ENCODE peak calls at places on chromosomes 1 and 21, in ten cellular contexts. Z is HFFc6; Y is psoas muscle; X is ovary; N is HL-60; B is B cell; W is CD8-positive, alpha-beta T cell; V is astrocyte; L is fibroblast of lung; R is GM20000. E is an unnamed sample.

GRCh38 chr1:28506907-28507246 is 1.0 kb downstream of the RCC1 start:
- DNase-seq in Z (no peak), Y (no peak), X (no peak), N (no peak), B (no peak), W (no peak), V (no peak), L (no peak), R (no peak), E (no peak)

GRCh38 chr1:9302745-9303524 is 10.2 kb downstream of the SPSB1 start:
- DNase-seq in Z (peak), Y (peak), X (no peak), N (no peak), B (no peak), W (no peak), V (peak), L (peak), R (no peak), E (no peak)

GRCh38 chr1:235866207-235866912 is at the start of gene LYST:
- DNase-seq in Z (peak), Y (peak), X (peak), N (peak), B (peak), W (peak), V (no peak), L (peak), R (peak), E (peak)

GRCh38 chr1:109257682-109258421 is 8.5 kb downstream of the CELSR2 start:
- DNase-seq in Z (no peak), Y (no peak), X (no peak), N (no peak), B (no peak), W (no peak), V (no peak), L (no peak), R (no peak), E (no peak)

GRCh38 chr21:15400905-15401304 is 328.9 kb upstream of the USP25 start:
- DNase-seq in Z (no peak), Y (no peak), X (no peak), N (no peak), B (no peak), W (no peak), V (no peak), L (peak), R (no peak), E (no peak)

GRCh38 chr1:96978867-96979266 is 257.3 kb downstream of the PTBP2 start:
- DNase-seq in Z (no peak), Y (no peak), X (no peak), N (no peak), B (no peak), W (no peak), V (no peak), L (no peak), R (no peak), E (no peak)

GRCh38 chr1:22470227-22470626 is 18.6 kb downstream of the ZBTB40 start:
- DNase-seq in Z (no peak), Y (no peak), X (no peak), N (no peak), B (no peak), W (no peak), V (no peak), L (peak), R (no peak), E (no peak)

GRCh38 chr1:220825819-220826551 is 39.3 kb downstream of the MTARC1 start:
- DNase-seq in Z (no peak), Y (no peak), X (no peak), N (no peak), B (no peak), W (no peak), V (no peak), L (no peak), R (no peak), E (no peak)

GRCh38 chr1:99829269-99829668 is 20.9 kb upstream of the AGL start:
- DNase-seq in Z (no peak), Y (no peak), X (no peak), N (no peak), B (no peak), W (no peak), V (no peak), L (no peak), R (no peak), E (no peak)

GRCh38 chr1:42586016-42586415 is 72.2 kb upstream of the PPIH start:
- DNase-seq in Z (no peak), Y (no peak), X (no peak), N (no peak), B (no peak), W (no peak), V (no peak), L (no peak), R (no peak), E (no peak)

GRCh38 chr1:2046225-2046917 is 3.8 kb upstream of the PRKCZ start:
- DNase-seq in Z (no peak), Y (no peak), X (no peak), N (peak), B (peak), W (peak), V (no peak), L (peak), R (peak), E (peak)
- TF ChIP-seq CTCF in Z (peak), Y (peak), X (no peak), N (peak), B (peak), W (no peak), V (peak), L (peak), R (peak), E (peak)

GRCh38 chr1:171485375-171486047 is at the start of gene PRRC2C:
- DNase-seq in Z (peak), Y (peak), X (peak), N (peak), B (peak), W (peak), V (peak), L (peak), R (peak), E (peak)
- TF ChIP-seq CTCF in Z (peak), Y (peak), X (peak), N (peak), B (peak), W (peak), V (peak), L (peak), R (peak), E (peak)

DNA sequence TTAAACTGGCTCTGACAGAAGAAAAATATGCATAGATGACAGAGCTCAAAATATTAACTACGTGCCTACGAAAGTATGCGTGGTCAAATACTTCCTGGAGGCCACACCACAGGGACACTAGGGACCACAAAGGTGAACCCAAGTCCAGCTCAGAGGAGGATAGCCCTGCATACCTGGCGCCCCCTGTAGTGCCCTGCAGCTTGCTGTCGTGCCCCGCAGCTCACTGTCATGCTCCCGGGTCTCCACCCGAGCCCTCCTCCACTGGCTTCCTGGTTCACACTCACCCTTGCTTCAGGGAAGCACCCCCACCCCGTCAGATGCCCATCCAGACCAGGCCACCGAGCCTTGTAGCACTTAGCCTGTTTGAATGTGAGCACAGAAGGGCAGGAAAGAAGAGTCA is 16.7 kb upstream of the NADK start:
- DNase-seq in Z (no peak), Y (no peak), X (no peak), N (no peak), B (no peak), W (no peak), V (no peak), L (no peak), R (no peak), E (no peak)
- TF ChIP-seq CTCF in Z (no peak), Y (no peak), X (no peak), N (no peak), B (no peak), W (no peak), V (no peak), L (no peak), R (no peak), E (no peak)

GRCh38 chr1:13465515-13465914 is 48.3 kb downstream of the LRRC38 start:
- DNase-seq in Z (no peak), Y (no peak), X (no peak), N (no peak), B (no peak), W (no peak), V (no peak), L (no peak), R (no peak), E (no peak)

GRCh38 chr1:13469343-13469742 is 44.5 kb downstream of the LRRC38 start:
- DNase-seq in Z (no peak), Y (peak), X (no peak), N (no peak), B (no peak), W (no peak), V (no peak), L (no peak), R (peak), E (peak)
- TF ChIP-seq CTCF in Z (no peak), Y (peak), X (no peak), N (no peak), B (no peak), W (no peak), V (no peak), L (no peak), R (no peak), E (no peak)

GRCh38 chr1:151135433-151136385 is 10.7 kb downstream of the SEMA6C start:
- DNase-seq in Z (no peak), Y (no peak), X (no peak), N (no peak), B (no peak), W (no peak), V (no peak), L (no peak), R (no peak), E (no peak)
- TF ChIP-seq CTCF in Z (peak), Y (no peak), X (no peak), N (no peak), B (no peak), W (no peak), V (no peak), L (no peak), R (no peak), E (no peak)

GRCh38 chr1:30976143-30976542 is 67.6 kb upstream of the SDC3 start:
- DNase-seq in Z (peak), Y (no peak), X (no peak), N (no peak), B (no peak), W (no peak), V (peak), L (peak), R (no peak), E (no peak)

GRCh38 chr1:30977511-30977910 is 69.0 kb upstream of the SDC3 start:
- DNase-seq in Z (no peak), Y (no peak), X (no peak), N (no peak), B (no peak), W (no peak), V (no peak), L (no peak), R (no peak), E (no peak)

GRCh38 chr1:30975217-30975616 is 66.7 kb upstream of the SDC3 start:
- DNase-seq in Z (no peak), Y (no peak), X (no peak), N (no peak), B (no peak), W (no peak), V (no peak), L (no peak), R (no peak), E (no peak)

GRCh38 chr1:30974536-30974935 is 66.0 kb upstream of the SDC3 start:
- DNase-seq in Z (no peak), Y (no peak), X (no peak), N (no peak), B (no peak), W (no peak), V (no peak), L (no peak), R (no peak), E (no peak)

GRCh38 chr1:30977105-30977504 is 68.5 kb upstream of the SDC3 start:
- DNase-seq in Z (peak), Y (no peak), X (no peak), N (no peak), B (no peak), W (no peak), V (peak), L (peak), R (no peak), E (no peak)
- TF ChIP-seq CTCF in Z (peak), Y (no peak), X (no peak), N (no peak), B (no peak), W (no peak), V (no peak), L (peak), R (no peak), E (no peak)

DNA sequence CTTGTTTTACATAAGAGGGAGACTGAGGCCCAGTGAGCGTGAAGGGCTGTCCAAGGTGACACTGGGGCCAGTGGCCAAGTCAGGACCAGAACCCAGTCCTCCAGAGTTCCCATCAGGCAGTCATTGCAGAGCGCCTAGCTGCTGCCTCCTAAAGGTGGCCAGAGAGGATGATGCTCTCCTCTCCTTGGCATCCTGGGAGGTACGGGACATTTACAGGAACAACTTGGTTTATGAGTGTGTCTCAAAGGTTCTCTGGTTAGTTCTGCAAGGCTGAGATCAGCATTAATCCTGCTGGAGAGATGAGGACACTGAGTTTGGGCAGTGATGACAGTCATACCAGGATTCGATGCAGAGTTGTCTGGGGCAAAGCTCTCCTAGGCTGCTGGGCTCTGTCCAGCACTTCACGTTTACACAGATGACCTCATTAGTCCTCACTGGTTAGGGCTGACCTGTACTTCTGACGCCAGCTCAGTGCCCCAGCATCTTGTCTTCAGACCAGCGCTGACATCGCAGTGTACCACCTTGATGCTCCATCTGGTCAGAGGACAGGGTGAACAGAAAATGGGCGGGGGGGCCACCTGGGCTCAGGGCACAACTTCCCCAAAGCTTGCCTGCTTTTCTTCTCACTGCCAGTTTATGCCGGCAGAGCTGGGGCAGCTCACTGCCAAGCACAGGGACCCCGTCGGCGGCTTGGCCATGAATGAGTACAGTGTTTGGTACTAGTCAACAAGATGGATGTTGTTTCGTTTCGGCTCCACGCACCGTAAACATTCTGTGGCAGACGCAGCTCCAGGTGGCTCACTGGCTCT is 118.9 kb downstream of the GLIS1 start:
- DNase-seq in Z (peak), Y (no peak), X (no peak), N (no peak), B (peak), W (no peak), V (peak), L (peak), R (no peak), E (no peak)
- TF ChIP-seq CTCF in Z (no peak), Y (no peak), X (no peak), N (no peak), B (no peak), W (no peak), V (no peak), L (no peak), R (no peak), E (no peak)

DNA sequence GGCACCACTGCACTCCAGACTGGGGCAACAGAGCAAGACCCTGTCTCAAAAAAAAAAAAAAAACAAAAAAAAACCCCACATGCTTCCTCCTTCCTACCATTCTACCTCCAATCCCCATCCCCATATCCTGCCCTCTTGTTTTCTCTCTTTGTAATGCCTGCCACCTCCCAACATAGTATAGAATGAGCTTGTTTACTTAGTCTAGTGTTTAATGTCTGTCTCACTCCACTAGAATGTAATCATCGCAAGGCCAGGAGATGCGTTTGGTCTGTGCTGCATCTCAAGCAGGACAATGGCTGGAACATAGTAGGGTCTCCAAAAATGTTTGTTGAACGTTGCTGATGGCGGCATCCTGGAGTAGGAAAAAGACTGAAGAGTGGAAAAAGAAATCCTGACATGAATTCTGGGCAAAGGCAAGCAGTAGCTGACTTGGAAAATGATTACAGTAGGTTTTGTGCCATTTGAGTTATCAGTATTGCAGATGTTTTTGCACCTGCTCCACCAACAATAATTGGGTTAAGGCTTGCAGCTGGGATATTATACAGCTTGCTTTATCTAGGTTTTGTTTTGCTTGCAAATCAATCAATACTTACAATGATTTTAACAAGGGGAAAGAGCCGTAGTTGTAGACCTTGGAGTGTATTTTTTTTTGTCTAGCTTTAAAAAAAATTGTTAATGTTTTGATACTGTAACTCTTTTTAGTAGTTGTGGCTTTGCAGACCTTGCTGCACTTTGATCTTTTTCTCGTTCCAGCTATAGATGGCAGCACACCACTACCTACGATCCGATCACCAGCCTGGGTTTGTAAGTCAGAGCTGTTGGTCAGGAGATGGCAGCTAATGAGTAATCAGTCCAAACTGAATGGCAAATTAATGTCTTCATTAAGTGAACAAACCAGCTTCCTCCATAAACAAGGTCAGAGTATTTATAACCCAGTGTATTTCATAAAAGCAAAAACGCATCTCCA is 62.4 kb downstream of the BACH1 start:
- DNase-seq in Z (no peak), Y (no peak), X (no peak), N (no peak), B (no peak), W (no peak), V (no peak), L (no peak), R (no peak), E (no peak)
- TF ChIP-seq CTCF in Z (peak), Y (no peak), X (no peak), N (no peak), B (no peak), W (peak), V (peak), L (no peak), R (no peak), E (no peak)

DNA sequence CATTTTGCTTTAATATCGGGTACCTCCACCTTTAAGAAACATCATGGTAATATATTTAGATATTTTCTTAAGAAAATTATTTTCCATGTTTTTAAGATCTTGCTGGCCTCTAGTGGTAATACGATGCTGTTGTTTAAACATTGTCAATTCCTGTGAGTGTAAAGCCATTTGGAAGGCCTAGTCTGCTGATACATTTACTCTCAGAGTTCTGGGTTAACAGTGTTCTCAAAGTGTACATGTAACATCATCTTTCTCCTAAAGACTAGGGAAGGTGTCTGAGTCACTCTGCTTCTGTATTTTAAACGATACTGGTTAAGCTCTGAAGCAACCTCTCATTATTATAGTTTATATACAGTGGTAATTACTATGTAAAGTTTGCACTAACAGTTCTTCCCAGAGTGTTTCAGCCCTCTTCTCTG is 189.1 kb downstream of the RASAL2 start:
- DNase-seq in Z (peak), Y (no peak), X (no peak), N (peak), B (no peak), W (no peak), V (peak), L (peak), R (no peak), E (no peak)
- TF ChIP-seq CTCF in Z (peak), Y (peak), X (no peak), N (no peak), B (no peak), W (no peak), V (peak), L (peak), R (no peak), E (no peak)

E was measured in GM10248.